ENCODE peak calls at places on chromosome 1, in six cellular contexts. One of them, this sample, is unnamed.

GRCh38 chr1:48946070-48946469 is 169.4 kb upstream of the BEND5 start:
- DNase-seq in nephron progenitor cell: no peak
- DNase-seq in ELR: no peak
- DNase-seq in NCI-H1105: no peak
- DNase-seq in C1 segment of cervical spinal cord: no peak
- DNase-seq in GM23248: no peak
- DNase-seq in this sample: no peak

GRCh38 chr1:166858726-166859419 is 17.2 kb downstream of the TADA1 start:
- DNase-seq in nephron progenitor cell: no peak
- DNase-seq in ELR: no peak
- DNase-seq in NCI-H1105: no peak
- DNase-seq in C1 segment of cervical spinal cord: no peak
- DNase-seq in GM23248: no peak
- DNase-seq in this sample: no peak

GRCh38 chr1:177809844-177810243 is 160.0 kb downstream of the SEC16B start:
- DNase-seq in nephron progenitor cell: no peak
- DNase-seq in ELR: no peak
- DNase-seq in NCI-H1105: no peak
- DNase-seq in C1 segment of cervical spinal cord: no peak
- DNase-seq in GM23248: no peak
- DNase-seq in this sample: no peak

GRCh38 chr1:116666747-116667576 is 571 bp downstream of the IGSF3 start:
- DNase-seq in nephron progenitor cell: no peak
- DNase-seq in ELR: no peak
- DNase-seq in NCI-H1105: peak; percentile 38
- DNase-seq in C1 segment of cervical spinal cord: no peak
- DNase-seq in GM23248: peak; percentile 27
- DNase-seq in this sample: no peak

GRCh38 chr1:41882496-41882895 is 36.2 kb downstream of the HIVEP3 start:
- DNase-seq in nephron progenitor cell: no peak
- DNase-seq in ELR: no peak
- DNase-seq in NCI-H1105: no peak
- DNase-seq in C1 segment of cervical spinal cord: no peak
- DNase-seq in GM23248: no peak
- DNase-seq in this sample: no peak

GRCh38 chr1:191025896-191026642 is 548.4 kb upstream of the BRINP3 start:
- DNase-seq in nephron progenitor cell: no peak
- DNase-seq in ELR: no peak
- DNase-seq in NCI-H1105: no peak
- DNase-seq in C1 segment of cervical spinal cord: no peak
- DNase-seq in GM23248: no peak
- DNase-seq in this sample: no peak

GRCh38 chr1:52348704-52349301 is 17.2 kb downstream of the CC2D1B start:
- DNase-seq in nephron progenitor cell: peak; percentile 28
- DNase-seq in ELR: peak; percentile 48
- DNase-seq in NCI-H1105: peak; percentile 9
- DNase-seq in C1 segment of cervical spinal cord: no peak
- DNase-seq in GM23248: peak; percentile 48
- DNase-seq in this sample: no peak

GRCh38 chr1:159012495-159012894 is 2.8 kb downstream of the IFI16 start:
- DNase-seq in nephron progenitor cell: no peak
- DNase-seq in ELR: peak; percentile 53
- DNase-seq in NCI-H1105: no peak
- DNase-seq in C1 segment of cervical spinal cord: no peak
- DNase-seq in GM23248: peak; percentile 54
- DNase-seq in this sample: peak; percentile 9

GRCh38 chr1:60503216-60503615 is 429.6 kb upstream of the C1orf87 start:
- DNase-seq in nephron progenitor cell: no peak
- DNase-seq in ELR: no peak
- DNase-seq in NCI-H1105: no peak
- DNase-seq in C1 segment of cervical spinal cord: no peak
- DNase-seq in GM23248: no peak
- DNase-seq in this sample: no peak

GRCh38 chr1:12178511-12178910 is 11.7 kb downstream of the TNFRSF1B start:
- DNase-seq in nephron progenitor cell: no peak
- DNase-seq in ELR: no peak
- DNase-seq in NCI-H1105: peak; percentile 88
- DNase-seq in C1 segment of cervical spinal cord: no peak
- DNase-seq in GM23248: no peak
- DNase-seq in this sample: no peak

GRCh38 chr1:151839457-151840409 is at the start of gene C2CD4D:
- DNase-seq in nephron progenitor cell: peak; percentile 61
- DNase-seq in ELR: no peak
- DNase-seq in NCI-H1105: peak; percentile 83
- DNase-seq in C1 segment of cervical spinal cord: peak; percentile 65
- DNase-seq in GM23248: no peak
- DNase-seq in this sample: peak; percentile 6

GRCh38 chr1:31238986-31239613 is 587 bp downstream of the NKAIN1 start:
- DNase-seq in nephron progenitor cell: peak; percentile 70
- DNase-seq in ELR: peak; percentile 22
- DNase-seq in NCI-H1105: no peak
- DNase-seq in C1 segment of cervical spinal cord: no peak
- DNase-seq in GM23248: peak; percentile 44
- DNase-seq in this sample: no peak

GRCh38 chr1:164647211-164647610 is 88.2 kb downstream of the PBX1 start:
- DNase-seq in nephron progenitor cell: no peak
- DNase-seq in ELR: no peak
- DNase-seq in NCI-H1105: no peak
- DNase-seq in C1 segment of cervical spinal cord: no peak
- DNase-seq in GM23248: no peak
- DNase-seq in this sample: no peak

GRCh38 chr1:153288634-153289275 is 24.0 kb downstream of the PGLYRP3 start:
- DNase-seq in nephron progenitor cell: peak; percentile 41
- DNase-seq in ELR: peak; percentile 14
- DNase-seq in NCI-H1105: peak; percentile 16
- DNase-seq in C1 segment of cervical spinal cord: no peak
- DNase-seq in GM23248: peak; percentile 15
- DNase-seq in this sample: no peak

GRCh38 chr1:172002725-172003345 is 161.5 kb downstream of the DNM3 start:
- DNase-seq in nephron progenitor cell: peak; percentile 15
- DNase-seq in ELR: peak; percentile 74
- DNase-seq in NCI-H1105: no peak
- DNase-seq in C1 segment of cervical spinal cord: no peak
- DNase-seq in GM23248: peak; percentile 77
- DNase-seq in this sample: no peak